ENCODE peak calls at places on chromosomes 2 and 18, in eight cellular contexts. A is mammary epithelial cell, T is astrocyte, Y is fibroblast of mammary gland, D is colonic mucosa, G is heart left ventricle, P is PC-3, Q is glutamatergic neuron. L is an unnamed sample.

GRCh38 chr18:7369006-7369405 is 138.1 kb downstream of the LRRC30 start:
- DNase-seq in A (no peak), T (no peak), Y (no peak), D (no peak), G (peak), P (no peak), Q (no peak), L (no peak)

GRCh38 chr2:60708630-60709320 is 47.3 kb upstream of the PAPOLG start:
- DNase-seq in A (no peak), T (no peak), Y (no peak), D (no peak), G (no peak), P (no peak), Q (no peak), L (no peak)

GRCh38 chr18:48975221-48975816 is 24.6 kb upstream of the SMAD7 start:
- DNase-seq in A (no peak), T (no peak), Y (no peak), D (no peak), G (no peak), P (no peak), Q (no peak), L (no peak)

GRCh38 chr2:53104263-53104662 is 663.3 kb upstream of the CHAC2 start:
- DNase-seq in A (peak), T (peak), Y (peak), D (no peak), G (no peak), P (peak), Q (no peak), L (no peak)

GRCh38 chr2:44200011-44200410 is 31.3 kb downstream of the PPM1B start:
- DNase-seq in A (no peak), T (no peak), Y (no peak), D (no peak), G (no peak), P (peak), Q (no peak), L (no peak)

GRCh38 chr2:12754643-12755042 is 37.9 kb downstream of the TRIB2 start:
- DNase-seq in A (no peak), T (no peak), Y (no peak), D (no peak), G (no peak), P (no peak), Q (no peak), L (no peak)

GRCh38 chr18:50949185-50949584 is 18.7 kb upstream of the ELAC1 start:
- DNase-seq in A (no peak), T (no peak), Y (no peak), D (no peak), G (no peak), P (no peak), Q (no peak), L (no peak)

GRCh38 chr18:58538604-58539386 is 90.1 kb downstream of the ALPK2 start:
- DNase-seq in A (no peak), T (no peak), Y (no peak), D (no peak), G (no peak), P (no peak), Q (no peak), L (no peak)

GRCh38 chr2:70703900-70704549 is 64.0 kb downstream of the ADD2 start:
- DNase-seq in A (peak), T (peak), Y (peak), D (no peak), G (peak), P (no peak), Q (no peak), L (no peak)

GRCh38 chr2:172985139-172985874 is 90.3 kb upstream of the MAP3K20 start:
- DNase-seq in A (peak), T (peak), Y (no peak), D (no peak), G (peak), P (peak), Q (no peak), L (no peak)

GRCh38 chr2:157899125-157899839 is 23.2 kb upstream of the ACVR1 start:
- DNase-seq in A (no peak), T (no peak), Y (no peak), D (no peak), G (no peak), P (no peak), Q (no peak), L (no peak)

GRCh38 chr2:235518317-235519090 is 24.7 kb downstream of the AGAP1 start:
- DNase-seq in A (no peak), T (no peak), Y (no peak), D (peak), G (no peak), P (peak), Q (no peak), L (no peak)

GRCh38 chr2:60406192-60406591 is 147.3 kb downstream of the BCL11A start:
- DNase-seq in A (no peak), T (no peak), Y (no peak), D (no peak), G (no peak), P (no peak), Q (no peak), L (no peak)

GRCh38 chr2:190855245-190855644 is 25.4 kb upstream of the GLS start:
- DNase-seq in A (no peak), T (no peak), Y (no peak), D (no peak), G (no peak), P (no peak), Q (no peak), L (no peak)

GRCh38 chr2:65545818-65546217 is 113.4 kb upstream of the SPRED2 start:
- DNase-seq in A (peak), T (peak), Y (peak), D (no peak), G (peak), P (no peak), Q (no peak), L (no peak)

GRCh38 chr2:88220733-88221132 is 50.6 kb downstream of the THNSL2 start:
- DNase-seq in A (no peak), T (no peak), Y (no peak), D (no peak), G (no peak), P (no peak), Q (no peak), L (no peak)

GRCh38 chr2:222413295-222413911 is 10.9 kb upstream of the SGPP2 start:
- DNase-seq in A (no peak), T (no peak), Y (no peak), D (no peak), G (no peak), P (no peak), Q (no peak), L (no peak)

GRCh38 chr2:125745514-125745913 is 910.4 kb upstream of the GYPC start:
- DNase-seq in A (no peak), T (no peak), Y (peak), D (peak), G (no peak), P (peak), Q (peak), L (peak)

GRCh38 chr2:152578573-152578972 is 138.7 kb downstream of the PRPF40A start:
- DNase-seq in A (no peak), T (no peak), Y (no peak), D (no peak), G (no peak), P (no peak), Q (no peak), L (no peak)

GRCh38 chr2:64840419-64840818 is 148.8 kb upstream of the SLC1A4 start:
- DNase-seq in A (no peak), T (no peak), Y (peak), D (no peak), G (no peak), P (peak), Q (no peak), L (no peak)

GRCh38 chr2:159790323-159790722 is 7.7 kb downstream of the CD302 start:
- DNase-seq in A (no peak), T (no peak), Y (no peak), D (no peak), G (no peak), P (no peak), Q (no peak), L (no peak)

GRCh38 chr2:18907508-18907907 is 318.1 kb upstream of the NT5C1B start:
- DNase-seq in A (no peak), T (no peak), Y (no peak), D (no peak), G (no peak), P (no peak), Q (no peak), L (no peak)

GRCh38 chr2:99865217-99865569 is 277.2 kb downstream of the AFF3 start:
- DNase-seq in A (no peak), T (no peak), Y (peak), D (no peak), G (no peak), P (no peak), Q (no peak), L (no peak)

GRCh38 chr2:85775406-85776381 is 21.9 kb downstream of the ATOH8 start:
- DNase-seq in A (no peak), T (no peak), Y (no peak), D (no peak), G (no peak), P (no peak), Q (no peak), L (no peak)

GRCh38 chr2:173191601-173192000 is 116.0 kb downstream of the MAP3K20 start:
- DNase-seq in A (peak), T (peak), Y (peak), D (no peak), G (no peak), P (peak), Q (no peak), L (no peak)

GRCh38 chr2:16538691-16539090 is 126.9 kb downstream of the CYRIA start:
- DNase-seq in A (no peak), T (no peak), Y (no peak), D (no peak), G (no peak), P (no peak), Q (no peak), L (no peak)

GRCh38 chr2:219280682-219281081 is 1.5 kb downstream of the DNAJB2 start:
- DNase-seq in A (no peak), T (no peak), Y (no peak), D (no peak), G (no peak), P (no peak), Q (no peak), L (no peak)

GRCh38 chr2:120876526-120877280 is 141.0 kb downstream of the GLI2 start:
- DNase-seq in A (no peak), T (no peak), Y (no peak), D (no peak), G (peak), P (no peak), Q (no peak), L (no peak)

GRCh38 chr2:210225461-210225798 is 183 bp upstream of the ACADL start:
- DNase-seq in A (no peak), T (no peak), Y (peak), D (peak), G (no peak), P (no peak), Q (no peak), L (no peak)

GRCh38 chr2:9556121-9556869 is 665 bp upstream of the ADAM17 start:
- DNase-seq in A (peak), T (no peak), Y (peak), D (no peak), G (no peak), P (peak), Q (no peak), L (no peak)
- TF ChIP-seq CTCF in A (no peak), T (no peak), Y (no peak), D (no peak), G (no peak), P (no peak), Q (no peak), L (no peak)

DNA sequence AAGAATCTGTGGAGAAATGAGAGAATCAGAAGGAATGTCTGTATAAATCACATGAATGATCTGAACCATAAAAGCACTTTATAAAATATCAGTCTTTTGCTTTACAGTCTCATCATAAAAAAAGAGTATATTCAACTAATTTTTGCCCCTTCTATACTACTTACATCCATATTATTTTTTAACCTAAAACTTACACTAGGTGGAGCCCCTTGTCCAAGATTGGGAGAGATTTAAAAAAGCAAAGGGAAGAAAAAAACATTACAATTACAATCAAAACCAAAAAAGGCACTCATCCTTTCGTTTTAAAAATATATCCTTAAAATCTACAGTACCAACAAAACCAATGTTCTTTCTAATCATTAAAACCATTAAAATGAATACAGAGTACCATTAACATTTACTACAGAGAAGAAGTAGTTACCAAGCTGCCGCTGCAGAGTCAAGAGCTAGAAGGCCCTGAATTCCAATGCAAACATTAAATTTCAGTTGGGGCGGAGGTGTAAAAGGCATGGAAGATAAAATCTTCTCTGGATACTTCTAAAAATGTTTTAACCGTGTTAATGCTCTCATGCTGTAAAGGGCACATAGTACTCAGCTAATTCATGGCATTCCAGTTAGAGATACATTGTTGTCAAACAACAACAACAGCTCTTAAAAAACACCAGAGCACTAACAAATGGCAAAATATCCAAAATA is 56.7 kb upstream of the EPB41L3 start:
- DNase-seq in A (no peak), T (peak), Y (peak), D (no peak), G (no peak), P (peak), Q (no peak), L (no peak)
- TF ChIP-seq CTCF in A (no peak), T (peak), Y (peak), D (peak), G (no peak), P (peak), Q (no peak), L (peak)

GRCh38 chr2:201911372-201911771 is 105.0 kb downstream of the CDK15 start:
- DNase-seq in A (no peak), T (no peak), Y (no peak), D (no peak), G (no peak), P (no peak), Q (no peak), L (no peak)

GRCh38 chr2:201913197-201913596 is 106.9 kb downstream of the CDK15 start:
- DNase-seq in A (no peak), T (no peak), Y (no peak), D (no peak), G (no peak), P (no peak), Q (no peak), L (no peak)

GRCh38 chr2:201916565-201916964 is 110.2 kb downstream of the CDK15 start:
- DNase-seq in A (no peak), T (no peak), Y (no peak), D (no peak), G (no peak), P (no peak), Q (no peak), L (no peak)

GRCh38 chr2:201918981-201919380 is 112.6 kb downstream of the CDK15 start:
- DNase-seq in A (no peak), T (no peak), Y (no peak), D (no peak), G (no peak), P (no peak), Q (no peak), L (no peak)

DNA sequence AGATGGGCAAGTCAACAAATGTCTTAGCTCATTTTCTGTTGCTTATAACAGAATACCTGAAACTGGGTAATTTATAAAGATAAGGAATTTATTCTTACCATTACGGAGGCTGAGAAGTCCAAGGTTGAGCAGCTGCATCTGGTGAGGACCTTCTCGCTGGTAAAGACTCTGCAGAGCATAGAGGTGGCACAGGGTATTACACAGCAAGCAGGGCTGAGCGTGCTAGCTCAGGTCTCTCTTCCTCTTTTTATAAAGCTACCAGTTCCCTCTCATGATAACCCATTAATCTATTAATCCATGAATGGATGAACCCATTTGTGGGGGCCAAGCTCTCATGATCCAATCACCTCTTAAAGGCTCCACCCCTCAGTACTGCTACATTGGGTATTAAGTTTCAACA is 109.1 kb downstream of the CDK15 start:
- DNase-seq in A (no peak), T (no peak), Y (no peak), D (no peak), G (no peak), P (no peak), Q (no peak), L (no peak)
- TF ChIP-seq CTCF in A (no peak), T (no peak), Y (no peak), D (no peak), G (no peak), P (no peak), Q (no peak), L (no peak)

DNA sequence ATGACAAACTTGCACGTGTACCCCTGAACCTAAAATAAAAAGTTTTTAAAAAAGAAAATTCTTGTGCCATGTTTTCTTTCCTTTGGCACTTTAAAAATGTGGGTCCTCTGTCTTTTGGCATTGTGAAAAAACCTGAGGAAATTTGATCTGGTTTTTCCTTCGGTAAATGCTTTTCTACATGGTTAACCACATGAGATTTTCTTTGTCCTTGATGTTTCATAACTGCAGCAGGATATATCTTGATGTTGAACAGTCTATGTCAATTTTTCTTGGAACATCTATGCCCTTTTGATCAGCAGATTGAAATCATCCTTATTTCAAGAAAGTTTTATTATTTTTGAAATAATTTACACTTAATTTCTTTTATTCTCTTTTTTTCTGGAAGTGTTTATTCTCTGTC is 109.1 kb downstream of the TMEM17 start:
- DNase-seq in A (no peak), T (no peak), Y (no peak), D (no peak), G (no peak), P (no peak), Q (no peak), L (no peak)
- TF ChIP-seq CTCF in A (no peak), T (no peak), Y (no peak), D (no peak), G (no peak), P (no peak), Q (no peak), L (no peak)

GRCh38 chr2:25041307-25041927 is 459 bp upstream of the EFR3B start:
- DNase-seq in A (peak), T (no peak), Y (peak), D (peak), G (peak), P (peak), Q (peak), L (peak)
- TF ChIP-seq CTCF in A (no peak), T (peak), Y (peak), D (no peak), G (peak), P (peak), Q (peak), L (peak)

GRCh38 chr18:80033181-80034067 is 810 bp upstream of the RBFA start:
- DNase-seq in A (no peak), T (peak), Y (peak), D (no peak), G (no peak), P (peak), Q (no peak), L (peak)

GRCh38 chr18:80037300-80037699 is 3.1 kb downstream of the RBFA start:
- DNase-seq in A (no peak), T (no peak), Y (no peak), D (no peak), G (no peak), P (no peak), Q (no peak), L (no peak)

GRCh38 chr18:80035997-80036396 is 1.8 kb downstream of the RBFA start:
- DNase-seq in A (no peak), T (no peak), Y (no peak), D (no peak), G (no peak), P (no peak), Q (no peak), L (no peak)

GRCh38 chr18:80034852-80035406 is 695 bp downstream of the RBFA start:
- DNase-seq in A (peak), T (no peak), Y (peak), D (no peak), G (no peak), P (peak), Q (no peak), L (no peak)

DNA sequence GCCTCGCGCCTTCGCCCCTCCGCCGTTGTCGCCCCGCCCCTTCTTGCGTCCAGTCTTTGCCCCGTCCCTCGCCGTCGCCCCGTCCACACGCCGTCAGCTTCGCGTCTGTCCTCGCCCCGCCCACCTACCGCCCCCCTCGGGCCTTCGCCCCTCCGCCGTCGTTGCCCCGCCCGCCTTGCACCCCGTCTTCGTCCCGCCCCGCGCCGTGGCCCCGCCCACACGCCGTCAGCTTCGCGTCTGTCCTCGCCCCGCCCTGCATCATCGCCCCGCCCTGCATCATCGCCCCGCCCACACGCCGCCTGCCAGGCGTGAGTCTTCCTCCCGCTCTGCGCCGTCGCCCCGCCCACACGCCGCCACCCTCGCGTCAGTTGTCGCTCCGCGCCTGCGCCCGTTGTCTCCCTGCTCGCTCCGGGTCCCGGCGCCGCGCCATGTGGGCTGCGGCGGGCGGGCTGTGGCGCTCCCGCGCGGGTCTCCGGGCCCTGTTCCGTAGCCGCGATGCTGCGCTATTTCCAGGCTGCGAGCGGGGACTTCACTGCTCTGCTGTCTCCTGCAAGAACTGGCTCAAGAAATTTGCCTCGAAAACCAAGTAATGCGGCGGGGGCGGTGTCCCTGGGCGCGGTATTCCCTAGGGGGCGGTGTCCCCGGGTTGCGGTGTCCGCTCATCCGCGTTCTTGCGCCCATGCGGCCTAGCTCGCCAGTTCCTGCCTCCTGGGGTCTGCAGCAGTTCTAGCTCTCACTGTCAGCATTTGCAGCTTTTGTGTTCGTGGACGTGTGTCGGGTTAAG is at the start of gene RBFA:
- DNase-seq in A (peak), T (peak), Y (peak), D (peak), G (peak), P (peak), Q (peak), L (peak)
- TF ChIP-seq CTCF in A (no peak), T (no peak), Y (no peak), D (peak), G (peak), P (peak), Q (no peak), L (peak)

GRCh38 chr2:112019510-112019909 is 35.6 kb upstream of the TMEM87B start:
- DNase-seq in A (no peak), T (no peak), Y (no peak), D (no peak), G (no peak), P (peak), Q (no peak), L (no peak)

GRCh38 chr2:112018846-112019245 is 36.2 kb upstream of the TMEM87B start:
- DNase-seq in A (no peak), T (no peak), Y (no peak), D (no peak), G (no peak), P (no peak), Q (no peak), L (no peak)

GRCh38 chr2:112021781-112022231 is 33.3 kb upstream of the TMEM87B start:
- DNase-seq in A (no peak), T (peak), Y (peak), D (no peak), G (no peak), P (peak), Q (no peak), L (no peak)

GRCh38 chr2:112021269-112021668 is 33.8 kb upstream of the TMEM87B start:
- DNase-seq in A (no peak), T (no peak), Y (no peak), D (no peak), G (no peak), P (no peak), Q (no peak), L (no peak)

GRCh38 chr2:112020561-112020960 is 34.5 kb upstream of the TMEM87B start:
- DNase-seq in A (no peak), T (no peak), Y (no peak), D (no peak), G (no peak), P (no peak), Q (no peak), L (no peak)
- TF ChIP-seq CTCF in A (peak), T (no peak), Y (peak), D (no peak), G (no peak), P (peak), Q (no peak), L (peak)